ENCODE peak calls at places on chromosomes 3 and 15, in seven cellular contexts. K is stimulated activated CD8-positive, alpha-beta memory T cell treated with anti-CD3 and anti-CD28 coated beads, Interleukin-7, amount 100 ng/mL, for 1 hour; G is AG04449; E is AML-193; C is ACHN; Y is nucleus accumbens; B is LoVo. S is an unnamed sample.

GRCh38 chr15:44340410-44340809 is 51.9 kb downstream of the GOLM2 start:
- DNase-seq in E (no peak), K (no peak), Y (no peak), G (peak), B (no peak), C (no peak), S (peak)

GRCh38 chr3:187567741-187568140 is 102.5 kb downstream of the SST start:
- DNase-seq in K (no peak), Y (no peak), C (peak), E (no peak), G (peak), B (no peak), S (no peak)

GRCh38 chr15:72203507-72203837 is 5.9 kb upstream of the GRAMD2A start:
- DNase-seq in G (peak), K (no peak), Y (no peak), E (no peak), C (peak), B (no peak), S (no peak)

GRCh38 chr3:169295126-169295525 is 368.4 kb downstream of the MECOM start:
- DNase-seq in B (peak), G (no peak), K (no peak), Y (no peak), E (no peak), C (peak), S (peak)

GRCh38 chr15:26475554-26475953 is 297.3 kb downstream of the GABRB3 start:
- DNase-seq in Y (no peak), G (no peak), C (no peak), K (no peak), B (no peak), E (no peak), S (peak)

GRCh38 chr15:69410290-69410874 is 3.8 kb upstream of the KIF23 start:
- DNase-seq in K (no peak), C (peak), E (no peak), B (no peak), G (no peak), Y (no peak), S (peak)

GRCh38 chr3:186895406-186895805 is 34.9 kb upstream of the ST6GAL1 start:
- DNase-seq in C (no peak), B (no peak), E (no peak), K (no peak), Y (no peak), G (no peak), S (no peak)

GRCh38 chr3:66453525-66454463 is 47.0 kb downstream of the LRIG1 start:
- DNase-seq in E (no peak), Y (no peak), C (no peak), G (no peak), B (no peak), K (no peak), S (no peak)

GRCh38 chr3:32757618-32758374 is 60.0 kb upstream of the TRIM71 start:
- DNase-seq in K (no peak), C (no peak), E (peak), Y (no peak), G (no peak), B (no peak), S (no peak)

GRCh38 chr15:51199541-51199940 is 104.8 kb upstream of the TNFAIP8L3 start:
- DNase-seq in B (no peak), C (no peak), E (no peak), Y (no peak), G (no peak), K (no peak), S (no peak)

GRCh38 chr3:55467099-55467498 is 20.0 kb downstream of the WNT5A start:
- DNase-seq in E (no peak), Y (no peak), C (no peak), K (no peak), B (no peak), G (no peak), S (no peak)

GRCh38 chr3:46599590-46599989 is 12.7 kb upstream of the FAM240A start:
- DNase-seq in G (no peak), B (no peak), K (no peak), E (no peak), C (no peak), Y (no peak), S (no peak)

GRCh38 chr3:133448478-133449122 is 48.7 kb downstream of the BFSP2 start:
- DNase-seq in E (no peak), G (no peak), C (no peak), B (no peak), K (no peak), Y (no peak), S (no peak)

GRCh38 chr15:79432345-79433311 is 492 bp downstream of the MINAR1 start:
- DNase-seq in Y (no peak), K (no peak), E (no peak), G (no peak), C (no peak), B (no peak), S (no peak)

GRCh38 chr3:66376568-66376967 is 124.3 kb downstream of the LRIG1 start:
- DNase-seq in C (peak), B (peak), G (no peak), K (no peak), E (no peak), Y (no peak), S (peak)

GRCh38 chr15:84840741-84841429 is 23.7 kb downstream of the ALPK3 start:
- DNase-seq in E (no peak), Y (no peak), C (no peak), K (no peak), B (peak), G (peak), S (peak)

GRCh38 chr3:180036678-180037455 is at the start of gene PEX5L:
- DNase-seq in K (no peak), E (no peak), Y (peak), G (no peak), B (no peak), C (peak), S (no peak)

GRCh38 chr15:78103406-78104118 is 11.2 kb downstream of the SH2D7 start:
- DNase-seq in E (peak), B (no peak), K (peak), C (no peak), Y (no peak), G (no peak), S (no peak)

GRCh38 chr3:188956839-188957489 is 214.8 kb upstream of the TPRG1 start:
- DNase-seq in C (peak), Y (no peak), K (no peak), E (peak), G (no peak), B (peak), S (peak)

GRCh38 chr3:11956781-11957180 is 47.4 kb upstream of the SYN2 start:
- DNase-seq in B (no peak), Y (no peak), C (no peak), E (no peak), G (no peak), K (no peak), S (no peak)

GRCh38 chr3:42501681-42502428 is 588 bp upstream of the VIPR1 start:
- DNase-seq in K (peak), C (peak), B (no peak), Y (peak), E (peak), G (no peak), S (peak)

GRCh38 chr15:72585659-72586058 is 68.8 kb upstream of the GOLGA6B start:
- DNase-seq in B (no peak), K (no peak), C (peak), G (no peak), Y (no peak), E (no peak), S (peak)

GRCh38 chr3:183328823-183329222 is 75.8 kb downstream of the B3GNT5 start:
- DNase-seq in C (peak), G (no peak), Y (no peak), E (no peak), K (no peak), B (no peak), S (no peak)

GRCh38 chr3:10816019-10816862 is at the start of gene SLC6A11:
- DNase-seq in Y (no peak), G (no peak), E (no peak), C (no peak), K (no peak), B (no peak), S (no peak)

GRCh38 chr3:119258915-119259314 is 18.2 kb upstream of the B4GALT4 start:
- DNase-seq in Y (no peak), K (no peak), E (peak), G (no peak), C (no peak), B (no peak), S (no peak)

GRCh38 chr15:59371458-59372351 is 966 bp downstream of the MYO1E start:
- DNase-seq in C (peak), B (peak), G (no peak), K (no peak), Y (no peak), E (no peak), S (peak)

GRCh38 chr3:50862221-50862620 is 187.5 kb downstream of the DOCK3 start:
- DNase-seq in E (no peak), B (no peak), Y (no peak), C (no peak), G (no peak), K (no peak), S (peak)